ENCODE peak calls at places on chromosomes 4 and X, in nine cellular contexts. F is body of pancreas, R is tibial nerve, U is suprapubic skin, V is IMR-90, M is ovary, G is GM12878, K is upper lobe of left lung, B is breast epithelium. N is an unnamed sample.

GRCh38 chr4:168496834-168497233 is at the start of gene PALLD:
- DNase-seq in F (no peak), R (no peak), U (no peak), V (peak), M (no peak), G (no peak), K (no peak), B (no peak), N (no peak)

GRCh38 chr4:128600996-128601857 is 208.3 kb upstream of the JADE1 start:
- DNase-seq in F (peak), R (peak), U (no peak), V (peak), M (peak), G (no peak), K (peak), B (peak), N (peak)

GRCh38 chr4:122458625-122459024 is 2.1 kb upstream of the IL2 start:
- DNase-seq in F (no peak), R (no peak), U (no peak), V (peak), M (no peak), G (no peak), K (no peak), B (no peak), N (no peak)

GRCh38 chrX:40373025-40373424 is 207.7 kb upstream of the ATP6AP2 start:
- DNase-seq in F (no peak), R (no peak), U (no peak), V (no peak), M (no peak), G (no peak), K (no peak), B (no peak), N (no peak)

GRCh38 chr4:52212751-52213150 is 161.6 kb downstream of the SPATA18 start:
- DNase-seq in F (no peak), R (no peak), U (no peak), V (no peak), M (no peak), G (no peak), K (no peak), B (no peak), N (no peak)

GRCh38 chr4:15677507-15677988 is 4.1 kb upstream of the FAM200B start:
- DNase-seq in F (peak), R (no peak), U (no peak), V (peak), M (no peak), G (no peak), K (peak), B (no peak), N (no peak)

GRCh38 chrX:19040373-19040772 is 56.5 kb upstream of the PHKA2 start:
- DNase-seq in F (no peak), R (no peak), U (no peak), V (no peak), M (no peak), G (no peak), K (no peak), B (no peak), N (no peak)

GRCh38 chr4:30945586-30945985 is 225.4 kb downstream of the PCDH7 start:
- DNase-seq in F (peak), R (no peak), U (no peak), V (peak), M (no peak), G (no peak), K (no peak), B (no peak), N (peak)

GRCh38 chr4:121764702-121765367 is at the start of gene SMIM43:
- DNase-seq in F (no peak), R (no peak), U (no peak), V (no peak), M (no peak), G (no peak), K (no peak), B (no peak), N (no peak)

GRCh38 chr4:139015948-139016451 is 419 bp downstream of the NOCT start:
- DNase-seq in F (peak), R (no peak), U (no peak), V (peak), M (peak), G (no peak), K (peak), B (peak), N (peak)

GRCh38 chrX:100880368-100880767 is 6.2 kb upstream of the NOX1 start:
- DNase-seq in F (no peak), R (no peak), U (no peak), V (no peak), M (no peak), G (no peak), K (no peak), B (no peak), N (no peak)

GRCh38 chr4:478373-478772 is 20.6 kb downstream of the ZNF721 start:
- DNase-seq in F (no peak), R (no peak), U (no peak), V (peak), M (no peak), G (no peak), K (no peak), B (no peak), N (no peak)

GRCh38 chrX:152823657-152824056 is 6.9 kb downstream of the CETN2 start:
- DNase-seq in F (no peak), R (no peak), U (no peak), V (no peak), M (no peak), G (no peak), K (no peak), B (no peak), N (no peak)

GRCh38 chrX:152822383-152823086 is 8.0 kb downstream of the CETN2 start:
- DNase-seq in F (no peak), R (no peak), U (no peak), V (peak), M (no peak), G (no peak), K (no peak), B (no peak), N (no peak)

GRCh38 chrX:152819271-152819670 is 11.3 kb downstream of the CETN2 start:
- DNase-seq in F (no peak), R (no peak), U (no peak), V (peak), M (no peak), G (no peak), K (no peak), B (no peak), N (no peak)

GRCh38 chrX:152819732-152820131 is 10.8 kb downstream of the CETN2 start:
- DNase-seq in F (no peak), R (no peak), U (no peak), V (peak), M (no peak), G (no peak), K (no peak), B (no peak), N (no peak)

DNA sequence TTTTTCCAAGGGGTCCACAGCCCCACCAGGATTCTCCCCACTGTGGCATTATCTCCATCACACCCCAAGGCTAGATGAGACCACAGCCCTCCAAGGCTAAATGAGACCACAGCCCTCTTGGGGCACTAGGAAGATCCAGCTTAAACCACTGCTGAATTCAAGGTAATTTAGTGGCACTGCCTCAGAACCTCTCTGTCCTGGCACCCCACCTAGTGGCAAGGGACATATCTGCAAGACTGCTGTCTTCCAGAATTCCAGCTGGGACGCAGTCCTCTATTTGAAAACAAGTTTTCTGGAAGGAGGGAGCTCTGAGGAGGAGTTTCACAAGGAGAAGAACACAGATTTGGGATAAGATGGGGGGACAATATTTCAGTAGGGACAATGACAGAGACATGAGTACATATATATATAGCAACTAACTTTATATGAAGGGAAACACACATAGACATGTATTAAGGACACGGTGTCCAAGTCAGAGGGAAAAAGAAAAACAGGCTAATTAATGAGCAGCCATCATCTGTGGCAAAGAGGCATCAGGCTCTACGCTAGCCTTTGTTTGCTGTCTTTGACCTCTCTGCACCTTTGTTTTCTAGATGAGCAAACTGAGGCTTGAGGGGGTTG is 9.3 kb downstream of the CETN2 start:
- DNase-seq in F (peak), R (no peak), U (no peak), V (peak), M (no peak), G (no peak), K (peak), B (no peak), N (no peak)
- TF ChIP-seq CTCF in F (peak), R (no peak), U (no peak), V (peak), M (no peak), G (peak), K (no peak), B (peak), N (peak)

GRCh38 chrX:30938295-30938694 is 49.2 kb upstream of the TAB3 start:
- DNase-seq in F (no peak), R (no peak), U (no peak), V (no peak), M (no peak), G (no peak), K (no peak), B (no peak), N (no peak)
- H3K4me3 ChIP-seq in F (no peak), R (no peak), U (no peak), V (no peak), M (no peak), G (no peak), K (no peak), B (no peak), N (no peak)

GRCh38 chr4:140037353-140038030 is 116.5 kb downstream of the MAML3 start:
- DNase-seq in F (no peak), R (no peak), U (no peak), V (peak), M (no peak), G (no peak), K (no peak), B (no peak), N (no peak)
- TF ChIP-seq POLR2A in F (no peak), R (no peak), U (no peak), V (no peak), M (no peak), G (no peak), K (no peak), B (no peak), N (no peak)

DNA sequence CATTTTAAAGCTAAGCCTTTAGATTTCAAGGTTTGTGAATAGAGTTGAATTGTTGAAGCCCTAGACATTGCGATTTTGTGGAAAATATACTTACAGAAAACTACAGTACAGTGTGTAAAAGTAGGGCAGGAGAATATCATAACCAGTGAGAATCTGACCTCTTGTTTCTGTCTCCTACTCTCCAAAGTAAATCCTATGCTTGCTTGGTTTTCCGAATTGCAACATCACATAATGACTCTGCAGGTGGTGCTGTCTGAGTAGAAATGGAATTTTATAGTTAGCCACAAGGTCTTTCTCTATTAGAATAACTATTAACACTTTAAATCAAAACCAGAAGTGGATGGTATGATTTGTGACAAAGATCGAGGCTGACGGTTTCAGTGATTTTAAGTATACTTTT is 505.6 kb downstream of the RAPGEF2 start:
- DNase-seq in F (no peak), R (no peak), U (no peak), V (no peak), M (no peak), G (no peak), K (no peak), B (no peak), N (no peak)
- TF ChIP-seq CTCF in F (no peak), R (no peak), U (no peak), V (no peak), M (no peak), G (no peak), K (no peak), B (no peak), N (no peak)

GRCh38 chr4:118729287-118730286 is 44.4 kb downstream of the METTL14 start:
- DNase-seq in F (no peak), R (no peak), U (no peak), V (peak), M (no peak), G (no peak), K (no peak), B (no peak), N (no peak)
- H3K4me3 ChIP-seq in F (no peak), R (no peak), U (no peak), V (no peak), M (no peak), G (no peak), K (no peak), B (no peak), N (no peak)

GRCh38 chr4:173170210-173170778 is 1.7 kb downstream of the GALNT7 start:
- DNase-seq in F (no peak), R (no peak), U (no peak), V (no peak), M (no peak), G (no peak), K (no peak), B (no peak), N (no peak)

GRCh38 chr4:173169428-173170209 is 1.0 kb downstream of the GALNT7 start:
- DNase-seq in F (peak), R (peak), U (peak), V (peak), M (peak), G (no peak), K (peak), B (peak), N (peak)

GRCh38 chr4:173169178-173169427 is 492 bp downstream of the GALNT7 start:
- DNase-seq in F (no peak), R (no peak), U (no peak), V (no peak), M (no peak), G (no peak), K (no peak), B (no peak), N (peak)

GRCh38 chr4:173168396-173169177 is at the start of gene GALNT7:
- DNase-seq in F (peak), R (peak), U (peak), V (peak), M (peak), G (no peak), K (peak), B (peak), N (peak)

GRCh38 chr4:173167793-173168395 is 717 bp upstream of the GALNT7 start:
- DNase-seq in F (peak), R (no peak), U (peak), V (peak), M (peak), G (no peak), K (peak), B (no peak), N (peak)
- TF ChIP-seq POLR2A in F (no peak), R (no peak), U (no peak), V (no peak), M (no peak), G (no peak), K (no peak), B (no peak), N (no peak)